ENCODE peak calls at places on chromosomes 1 and 21, in seven cellular contexts. I is brain microvascular endothelial cell, T is WERI-Rb-1, F is MM.1S, S is tibial nerve, U is HCT116, B is thyroid gland. M is an unnamed sample.

GRCh38 chr1:19596065-19596718 is 47.9 kb upstream of the NBL1 start:
- DNase-seq in I (no peak), T (peak), F (peak), S (no peak), U (no peak), B (peak), M (no peak)

GRCh38 chr1:94068831-94069648 is 51.9 kb downstream of the ABCA4 start:
- DNase-seq in I (peak), T (no peak), F (no peak), S (no peak), U (no peak), B (peak), M (no peak)

GRCh38 chr21:17436626-17437111 is 76.2 kb upstream of the CXADR start:
- DNase-seq in I (no peak), T (peak), F (no peak), S (no peak), U (no peak), B (no peak), M (no peak)

GRCh38 chr1:54317084-54317483 is 89.1 kb downstream of the SSBP3 start:
- DNase-seq in I (no peak), T (no peak), F (no peak), S (no peak), U (no peak), B (no peak), M (no peak)

GRCh38 chr1:40385437-40386310 is 12.1 kb downstream of the SMAP2 start:
- DNase-seq in I (no peak), T (no peak), F (peak), S (no peak), U (no peak), B (no peak), M (no peak)

GRCh38 chr1:240092301-240093119 is 827 bp downstream of the FMN2 start:
- DNase-seq in I (peak), T (peak), F (no peak), S (no peak), U (no peak), B (peak), M (peak)

GRCh38 chr1:6259491-6260362 is 1.2 kb downstream of the GPR153 start:
- DNase-seq in I (peak), T (peak), F (peak), S (peak), U (peak), B (peak), M (peak)

GRCh38 chr1:183635112-183635605 is 424 bp downstream of the ARPC5 start:
- DNase-seq in I (no peak), T (no peak), F (peak), S (no peak), U (no peak), B (peak), M (no peak)

GRCh38 chr1:70231474-70231873 is 10.3 kb downstream of the SRSF11 start:
- DNase-seq in I (no peak), T (no peak), F (no peak), S (no peak), U (no peak), B (no peak), M (no peak)

GRCh38 chr1:56816909-56817308 is 2.3 kb downstream of the FYB2 start:
- DNase-seq in I (no peak), T (no peak), F (no peak), S (no peak), U (no peak), B (no peak), M (no peak)

GRCh38 chr1:227943354-227943753 is 4.4 kb downstream of the WNT9A start:
- DNase-seq in I (no peak), T (no peak), F (no peak), S (no peak), U (no peak), B (no peak), M (peak)

GRCh38 chr1:11772458-11772857 is 10.5 kb downstream of the C1orf167 start:
- DNase-seq in I (no peak), T (peak), F (no peak), S (no peak), U (no peak), B (no peak), M (no peak)

GRCh38 chr1:12597792-12598191 is 20.2 kb downstream of the DHRS3 start:
- DNase-seq in I (no peak), T (no peak), F (no peak), S (peak), U (no peak), B (peak), M (no peak)

GRCh38 chr1:105137543-105138444 is 1388.1 kb downstream of the AMY1C start:
- DNase-seq in I (no peak), T (peak), F (peak), S (no peak), U (no peak), B (no peak), M (no peak)

GRCh38 chr1:11499825-11500331 is 20.9 kb downstream of the DISP3 start:
- DNase-seq in I (no peak), T (no peak), F (no peak), S (no peak), U (no peak), B (no peak), M (no peak)

GRCh38 chr1:240804475-240804874 is 192.5 kb upstream of the GREM2 start:
- DNase-seq in I (peak), T (no peak), F (no peak), S (no peak), U (no peak), B (no peak), M (no peak)

GRCh38 chr21:46515109-46515508 is 56.4 kb downstream of the DIP2A start:
- DNase-seq in I (no peak), T (no peak), F (no peak), S (peak), U (no peak), B (peak), M (peak)

GRCh38 chr1:29851666-29852065 is 615.3 kb downstream of the PTPRU start:
- DNase-seq in I (no peak), T (no peak), F (no peak), S (no peak), U (no peak), B (no peak), M (no peak)

GRCh38 chr1:85343213-85343611 is 66.8 kb upstream of the BCL10 start:
- DNase-seq in I (no peak), T (no peak), F (no peak), S (no peak), U (no peak), B (no peak), M (no peak)

GRCh38 chr21:28641731-28642130 is 350.9 kb downstream of the LTN1 start:
- DNase-seq in I (no peak), T (no peak), F (no peak), S (no peak), U (no peak), B (no peak), M (no peak)

GRCh38 chr1:71956613-71957012 is 325.7 kb downstream of the NEGR1 start:
- DNase-seq in I (no peak), T (no peak), F (no peak), S (no peak), U (no peak), B (no peak), M (no peak)

GRCh38 chr1:212413902-212414327 is 771 bp downstream of the PACC1 start:
- DNase-seq in I (no peak), T (no peak), F (no peak), S (no peak), U (no peak), B (no peak), M (no peak)

GRCh38 chr1:87334351-87335174 is 5.9 kb downstream of the LMO4 start:
- DNase-seq in I (no peak), T (peak), F (peak), S (no peak), U (no peak), B (peak), M (no peak)

GRCh38 chr1:243438815-243439214 is 183.0 kb downstream of the SDCCAG8 start:
- DNase-seq in I (no peak), T (no peak), F (no peak), S (no peak), U (no peak), B (no peak), M (no peak)

GRCh38 chr1:25876693-25877077 is 1.2 kb upstream of the PAQR7 start:
- DNase-seq in I (no peak), T (no peak), F (no peak), S (no peak), U (no peak), B (no peak), M (no peak)

GRCh38 chr1:25874209-25874608 is 1.3 kb downstream of the PAQR7 start:
- DNase-seq in I (no peak), T (no peak), F (no peak), S (no peak), U (no peak), B (no peak), M (no peak)

GRCh38 chr1:25874635-25875153 is 814 bp downstream of the PAQR7 start:
- DNase-seq in I (no peak), T (no peak), F (no peak), S (no peak), U (no peak), B (no peak), M (no peak)

GRCh38 chr1:25875856-25876692 is 566 bp upstream of the PAQR7 start:
- DNase-seq in I (no peak), T (no peak), F (no peak), S (no peak), U (no peak), B (peak), M (no peak)

GRCh38 chr1:25875154-25875855 is at the start of gene PAQR7:
- DNase-seq in I (peak), T (peak), F (peak), S (peak), U (no peak), B (peak), M (peak)
- H3K4me3 ChIP-seq in I (peak), T (peak), F (peak), S (peak), U (peak), B (peak), M (peak)

GRCh38 chr1:8992936-8993687 is 33.1 kb downstream of the SLC2A7 start:
- DNase-seq in I (no peak), T (no peak), F (no peak), S (no peak), U (no peak), B (no peak), M (no peak)
- TF ChIP-seq CTCF in I (peak), T (no peak), F (no peak), S (peak), U (peak), B (no peak), M (no peak)

GRCh38 chr1:156485984-156486383 is 14.6 kb downstream of the MEF2D start:
- DNase-seq in I (no peak), T (no peak), F (no peak), S (no peak), U (no peak), B (no peak), M (no peak)
- H3K27ac ChIP-seq in I (no peak), T (no peak), F (no peak), S (no peak), U (no peak), B (peak), M (peak)

GRCh38 chr1:154384650-154385557 is 20.2 kb upstream of the IL6R start:
- DNase-seq in I (no peak), T (no peak), F (no peak), S (no peak), U (no peak), B (no peak), M (no peak)
- H3K4me3 ChIP-seq in I (no peak), T (no peak), F (no peak), S (no peak), U (no peak), B (no peak), M (no peak)

DNA sequence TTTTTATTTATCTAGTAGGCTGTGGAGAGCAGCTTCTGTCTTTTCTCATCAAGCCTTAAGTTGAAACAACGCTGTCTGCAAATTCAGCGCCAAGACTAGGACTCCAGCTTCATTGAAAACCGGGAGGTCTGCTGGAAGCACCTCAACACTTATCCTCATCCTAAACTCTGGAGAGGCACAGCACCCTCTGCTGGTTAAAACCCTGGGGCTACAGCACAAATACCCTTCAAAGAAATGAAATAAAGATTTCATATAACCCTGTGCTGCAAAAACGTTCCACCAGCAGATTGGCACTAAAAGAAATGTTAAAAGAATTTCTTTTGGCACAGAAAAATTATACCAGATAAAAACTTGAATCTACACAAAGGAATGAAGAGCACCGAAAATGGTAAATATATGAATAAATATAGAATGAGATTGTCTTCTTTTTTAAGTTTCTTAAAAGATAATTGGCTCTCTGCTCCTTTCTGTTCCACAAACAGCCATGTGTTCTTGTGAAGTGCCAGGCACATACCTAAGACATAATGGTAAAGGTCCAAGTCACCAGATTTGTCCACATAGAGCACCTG is 227.7 kb upstream of the SAMSN1 start:
- DNase-seq in I (peak), T (peak), F (peak), S (peak), U (peak), B (peak), M (no peak)
- TF ChIP-seq CTCF in I (peak), T (peak), F (peak), S (peak), U (peak), B (peak), M (peak)

GRCh38 chr1:91750398-91750996 is 135.5 kb downstream of the TGFBR3 start:
- DNase-seq in I (no peak), T (no peak), F (no peak), S (no peak), U (no peak), B (no peak), M (no peak)
- H3K27ac ChIP-seq in I (no peak), T (no peak), F (no peak), S (peak), U (no peak), B (peak), M (no peak)

GRCh38 chr21:43338951-43339350 is 88.0 kb downstream of the SIK1 start:
- DNase-seq in I (no peak), T (no peak), F (no peak), S (no peak), U (no peak), B (no peak), M (no peak)
- H3K4me3 ChIP-seq in I (no peak), T (no peak), F (no peak), S (no peak), U (no peak), B (no peak), M (no peak)

DNA sequence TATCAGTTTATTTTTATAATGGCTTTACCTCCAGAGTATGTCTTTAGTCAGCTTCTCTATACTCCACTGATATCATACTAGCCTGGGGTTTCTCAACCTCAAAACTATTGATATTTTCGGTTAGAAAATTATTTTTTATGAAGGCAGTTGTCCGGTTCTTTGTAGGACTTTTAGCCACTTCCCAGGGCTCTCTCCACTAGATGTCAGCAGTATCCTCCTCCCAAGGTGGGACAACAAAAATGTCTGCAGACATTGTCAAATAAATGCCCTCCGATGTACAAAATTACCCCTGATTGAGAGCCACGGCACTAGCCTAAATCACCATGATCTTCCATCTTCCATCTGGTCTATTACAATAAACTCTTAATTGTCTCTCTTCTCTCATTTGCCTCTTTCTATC is 4.1 kb upstream of the GRIK1 start:
- DNase-seq in I (no peak), T (peak), F (no peak), S (no peak), U (no peak), B (no peak), M (no peak)
- TF ChIP-seq CTCF in I (peak), T (peak), F (no peak), S (no peak), U (no peak), B (no peak), M (no peak)

M was measured in dorsolateral prefrontal cortex.